ENCODE peak calls at places on chromosomes 5 and 9, in four cellular contexts. W, H, F and Y are unnamed samples.

GRCh38 chr9:136431782-136432350 is 7.8 kb downstream of the INPP5E start:
- DNase-seq in W (no peak), H (no peak), F (no peak), Y (no peak)

GRCh38 chr5:150590979-150591411 is 49.5 kb upstream of the SYNPO start:
- DNase-seq in W (peak; percentile 23), H (no peak), F (no peak), Y (no peak)

GRCh38 chr5:58241383-58241782 is 218.5 kb downstream of the PLK2 start:
- DNase-seq in W (no peak), H (no peak), F (no peak), Y (no peak)

GRCh38 chr5:178965465-178966055 is 24.6 kb downstream of the ZNF454 start:
- DNase-seq in W (no peak), H (no peak), F (no peak), Y (no peak)

GRCh38 chr9:23123048-23123632 is 676.5 kb downstream of the DMRTA1 start:
- DNase-seq in W (peak; percentile 41), H (peak; percentile 44), F (peak; percentile 50), Y (peak; percentile 22)

GRCh38 chr9:115373000-115373709 is 255.2 kb upstream of the TNC start:
- DNase-seq in W (no peak), H (no peak), F (no peak), Y (peak; percentile 94)

GRCh38 chr9:20728493-20729220 is 44.6 kb downstream of the FOCAD start:
- DNase-seq in W (no peak), H (no peak), F (no peak), Y (peak; percentile 20)

GRCh38 chr5:61304611-61305369 is 27.3 kb upstream of the ZSWIM6 start:
- DNase-seq in W (no peak), H (no peak), F (no peak), Y (peak; percentile 97)

GRCh38 chr9:33517373-33517772 is 6.7 kb upstream of the ANKRD18B start:
- DNase-seq in W (no peak), H (no peak), F (no peak), Y (peak; percentile 75)

GRCh38 chr9:136584401-136585328 is 38.8 kb upstream of the NOTCH1 start:
- DNase-seq in W (no peak), H (no peak), F (no peak), Y (no peak)

GRCh38 chr5:104412649-104413240 is 850.2 kb upstream of the NUDT12 start:
- DNase-seq in W (peak; percentile 20), H (peak; percentile 79), F (peak; percentile 51), Y (peak; percentile 54)

GRCh38 chr9:18910435-18910834 is 122.6 kb downstream of the SAXO1 start:
- DNase-seq in W (no peak), H (no peak), F (no peak), Y (peak; percentile 10)

GRCh38 chr9:29511680-29512079 is 1938.4 kb upstream of the C9orf72 start:
- DNase-seq in W (no peak), H (peak; percentile 42), F (no peak), Y (no peak)

GRCh38 chr5:82760856-82761255 is 316.3 kb downstream of the TMEM167A start:
- DNase-seq in W (no peak), H (no peak), F (no peak), Y (no peak)

GRCh38 chr9:6073731-6074130 is 58.3 kb upstream of the RANBP6 start:
- DNase-seq in W (no peak), H (no peak), F (no peak), Y (no peak)

GRCh38 chr5:180289433-180289832 is 2.5 kb downstream of the MAPK9 start:
- DNase-seq in W (no peak), H (no peak), F (no peak), Y (no peak)

GRCh38 chr9:28024616-28025147 is 451.4 kb upstream of the C9orf72 start:
- DNase-seq in W (no peak), H (no peak), F (no peak), Y (no peak)

GRCh38 chr9:97873877-97874276 is 20.9 kb downstream of the FOXE1 start:
- DNase-seq in W (no peak), H (no peak), F (peak; percentile 35), Y (no peak)

GRCh38 chr9:6930827-6931226 is 173.1 kb downstream of the KDM4C start:
- DNase-seq in W (no peak), H (no peak), F (no peak), Y (peak; percentile 46)

GRCh38 chr9:8223861-8224260 is 424.3 kb upstream of the DMAC1 start:
- DNase-seq in W (no peak), H (no peak), F (no peak), Y (no peak)

DNA sequence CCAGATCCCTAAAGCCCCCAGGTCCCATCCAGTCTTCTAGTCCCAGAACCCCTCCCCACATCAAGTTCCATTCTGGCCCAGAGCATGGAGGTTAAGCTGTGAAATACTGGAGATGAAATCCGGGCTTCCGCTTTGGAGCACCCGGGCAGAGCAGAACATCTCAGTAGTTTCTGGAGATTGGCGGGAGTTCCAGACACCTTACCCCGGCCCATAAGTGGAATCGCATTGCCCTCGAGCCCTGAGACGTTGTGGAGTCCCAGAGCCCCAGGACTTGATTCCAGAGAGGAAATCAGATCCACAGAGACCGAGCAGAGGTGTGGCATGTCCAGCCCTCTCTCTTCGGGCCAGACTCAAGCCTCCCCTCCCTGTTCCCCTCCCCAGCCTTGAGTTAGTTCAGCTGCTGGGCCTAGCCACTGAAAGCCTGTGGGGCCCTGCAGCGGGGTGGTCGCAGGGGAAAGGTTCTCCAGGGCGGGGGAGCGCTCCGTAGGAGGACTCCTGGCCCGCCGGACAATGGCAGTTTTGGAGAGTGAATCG is 937 bp upstream of the PAX5 start:
- DNase-seq in W (no peak), H (peak; percentile 58), F (peak; percentile 69), Y (no peak)
- H3K27me3 ChIP-seq in W (peaks cover 44% of the 10 kb centered on the region), H (peaks cover 79% of the 10 kb centered on the region), F (peaks cover 97% of the 10 kb centered on the region), Y (peaks cover 100% of the 10 kb centered on the region)

DNA sequence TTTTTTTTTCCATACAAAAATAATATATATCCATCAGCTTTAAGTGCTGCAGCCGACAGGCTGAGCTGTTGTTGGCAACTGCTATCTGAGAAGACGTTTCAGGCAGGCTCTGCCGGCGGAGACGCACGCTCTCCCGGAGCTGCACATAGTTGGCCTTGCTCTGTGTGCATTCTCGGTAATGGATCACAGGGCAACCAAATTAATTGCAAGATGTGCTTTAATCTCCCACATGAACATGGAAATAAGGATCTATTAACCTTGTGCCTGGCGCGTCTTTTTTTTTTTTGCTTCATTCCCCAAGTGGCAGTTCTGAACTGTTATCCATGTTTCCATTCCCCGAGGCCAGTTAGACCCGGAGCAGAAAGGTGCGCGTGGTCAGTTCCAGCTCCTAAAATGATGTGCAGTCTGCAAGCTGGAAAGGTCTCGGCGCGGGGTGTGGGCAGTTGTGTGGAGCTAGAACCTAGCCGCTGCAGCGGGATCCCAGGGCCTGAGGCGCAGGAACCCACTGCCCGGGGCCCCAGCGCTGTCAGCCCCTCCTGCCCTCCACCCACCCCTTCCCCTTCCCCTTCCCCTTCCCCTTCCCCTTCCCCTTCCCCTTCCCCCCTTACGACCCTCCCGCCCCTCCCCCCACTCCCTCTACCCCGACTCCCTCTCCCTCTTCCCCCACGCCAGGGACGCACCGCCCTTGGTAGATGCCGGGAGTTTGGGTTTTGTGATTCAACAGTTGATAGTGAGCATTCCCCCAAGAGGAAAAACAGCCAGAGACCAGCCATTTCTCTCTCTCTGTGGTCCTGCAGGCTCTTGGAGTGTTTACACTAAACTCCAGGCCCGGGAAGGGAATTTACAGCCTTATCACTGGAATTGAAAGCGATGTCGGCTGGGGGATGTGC is 137.8 kb downstream of the CEP120 start:
- DNase-seq in W (peak; percentile 33), H (peak; percentile 35), F (peak; percentile 54), Y (peak; percentile 79)
- H3K18ac ChIP-seq in W (peak overlapping the region; percentile 15), H (no peak overlapping the region), F (peak overlapping the region; percentile 38), Y (no peak overlapping the region)

GRCh38 chr9:708556-709432 is 132.7 kb upstream of the DMRT1 start:
- DNase-seq in W (no peak), H (no peak), F (no peak), Y (peak; percentile 40)
- H3K79me1 ChIP-seq in W (peaks cover 3% of the 10 kb centered on the region), H (no peaks in the 10 kb centered on the region), F (no peaks in the 10 kb centered on the region), Y (peaks cover 24% of the 10 kb centered on the region)

GRCh38 chr5:169547508-169547907 is 36.1 kb upstream of the SPDL1 start:
- DNase-seq in W (no peak), H (no peak), F (no peak), Y (no peak)

GRCh38 chr5:169548315-169548714 is 35.3 kb upstream of the SPDL1 start:
- DNase-seq in W (no peak), H (no peak), F (no peak), Y (peak; percentile 18)

GRCh38 chr5:169550227-169550626 is 33.3 kb upstream of the SPDL1 start:
- DNase-seq in W (no peak), H (no peak), F (no peak), Y (no peak)

GRCh38 chr5:169551146-169551545 is 32.4 kb upstream of the SPDL1 start:
- DNase-seq in W (no peak), H (no peak), F (no peak), Y (no peak)

GRCh38 chr5:169549453-169549852 is 34.1 kb upstream of the SPDL1 start:
- DNase-seq in W (no peak), H (no peak), F (no peak), Y (no peak)
- H3K27me3 ChIP-seq in W (no peaks in the 10 kb centered on the region), H (no peaks in the 10 kb centered on the region), F (no peaks in the 10 kb centered on the region), Y (no peaks in the 10 kb centered on the region)

GRCh38 chr5:157384971-157385709 is 74.9 kb upstream of the NIPAL4 start:
- DNase-seq in W (no peak), H (no peak), F (no peak), Y (peak; percentile 98)
- H3K18ac ChIP-seq in W (no peak overlapping the region), H (no peak overlapping the region), F (no peak overlapping the region), Y (peak overlapping the region; percentile 14)

GRCh38 chr5:147538232-147538631 is 28.4 kb upstream of the DPYSL3 start:
- DNase-seq in W (no peak), H (no peak), F (no peak), Y (no peak)
- H3K79me1 ChIP-seq in W (no peaks in the 10 kb centered on the region), H (no peaks in the 10 kb centered on the region), F (no peaks in the 10 kb centered on the region), Y (no peaks in the 10 kb centered on the region)

GRCh38 chr5:91245074-91245452 is 138.1 kb downstream of the ARRDC3 start:
- DNase-seq in W (no peak), H (no peak), F (no peak), Y (no peak)

GRCh38 chr5:91243859-91244258 is 139.3 kb downstream of the ARRDC3 start:
- DNase-seq in W (no peak), H (no peak), F (no peak), Y (no peak)

GRCh38 chr5:91245871-91246270 is 137.2 kb downstream of the ARRDC3 start:
- DNase-seq in W (no peak), H (no peak), F (no peak), Y (no peak)

GRCh38 chr5:91244380-91245073 is 138.6 kb downstream of the ARRDC3 start:
- DNase-seq in W (no peak), H (no peak), F (no peak), Y (no peak)

DNA sequence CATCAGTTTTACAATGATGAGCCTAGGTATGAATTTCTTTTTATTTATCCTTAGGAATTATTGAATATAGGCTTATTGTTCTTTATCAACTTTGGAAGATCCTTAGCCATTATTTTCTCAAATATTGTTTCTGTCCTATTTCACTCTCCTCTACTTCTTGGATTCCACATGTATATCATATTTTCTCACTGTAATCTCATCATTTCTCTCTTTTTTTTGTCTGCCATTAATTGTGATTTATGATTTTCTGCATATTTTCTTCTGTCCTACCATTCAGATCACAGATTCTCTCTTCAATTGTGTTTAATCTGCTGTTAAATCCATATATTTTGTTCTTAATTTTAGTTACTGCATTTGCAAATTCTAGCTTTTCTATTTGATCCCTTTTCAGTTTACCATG is 139.8 kb downstream of the ARRDC3 start:
- DNase-seq in W (no peak), H (no peak), F (no peak), Y (no peak)
- H3K27me3 ChIP-seq in W (no peaks in the 10 kb centered on the region), H (no peaks in the 10 kb centered on the region), F (no peaks in the 10 kb centered on the region), Y (no peaks in the 10 kb centered on the region)